ENCODE peak calls at places on chromosomes 16 and 17, in six cellular contexts. L is CD8-positive, alpha-beta T cell; X is MCF 10A; C is AG09319; W is NB4; R is GM12865. N is an unnamed sample.
A peak's percentile ranks its signal among the peaks of the same experiment; 100 is the strongest.

GRCh38 chr16:87368029-87368765 is 15.4 kb downstream of the FBXO31 start:
- DNase-seq in R (no peak), L (no peak), X (no peak), C (no peak), W (peak; percentile 52), N (no peak)

GRCh38 chr17:30600830-30601494 is 123.8 kb downstream of the GOSR1 start:
- DNase-seq in W (peak; percentile 52), L (no peak), R (peak; percentile 43), C (no peak), X (peak; percentile 45), N (peak; percentile 51)

GRCh38 chr16:60230666-60231065 is 1496.5 kb upstream of the GOT2 start:
- DNase-seq in C (no peak), L (no peak), R (no peak), W (no peak), X (no peak), N (no peak)

GRCh38 chr16:85172465-85173071 is 60.3 kb upstream of the CIBAR2 start:
- DNase-seq in X (peak; percentile 18), L (peak; percentile 10), W (peak; percentile 57), R (peak; percentile 24), C (no peak), N (peak; percentile 56)

GRCh38 chr16:56610017-56610608 is 1.7 kb downstream of the MT2A start:
- DNase-seq in C (no peak), X (peak; percentile 97), L (peak; percentile 84), W (peak; percentile 92), R (peak; percentile 62), N (no peak)

GRCh38 chr16:77758046-77758445 is 30.3 kb upstream of the VAT1L start:
- DNase-seq in L (no peak), C (no peak), X (no peak), W (no peak), R (no peak), N (no peak)

GRCh38 chr16:63925221-63925620 is 1196.6 kb downstream of the CDH11 start:
- DNase-seq in R (no peak), L (no peak), X (no peak), W (no peak), C (no peak), N (no peak)

GRCh38 chr17:60169921-60170817 is 20.4 kb downstream of the CA4 start:
- DNase-seq in L (no peak), C (peak; percentile 46), R (no peak), W (peak; percentile 81), X (peak; percentile 63), N (no peak)

GRCh38 chr16:3920206-3920605 is 39.7 kb upstream of the CREBBP start:
- DNase-seq in C (no peak), W (no peak), L (no peak), R (no peak), X (no peak), N (no peak)

GRCh38 chr17:83195330-83196087 is 116.1 kb downstream of the METRNL start:
- DNase-seq in X (peak; percentile 82), C (peak; percentile 52), L (no peak), R (no peak), W (peak; percentile 14), N (no peak)

GRCh38 chr16:23014592-23014991 is 134.7 kb downstream of the USP31 start:
- DNase-seq in W (peak; percentile 52), X (peak; percentile 6), L (no peak), R (no peak), C (no peak), N (no peak)

GRCh38 chr16:4273858-4274291 is 1.1 kb upstream of the TFAP4 start:
- DNase-seq in W (peak; percentile 79), C (no peak), R (peak; percentile 70), L (peak; percentile 46), X (peak; percentile 63), N (peak; percentile 66)

GRCh38 chr16:13507530-13507929 is 412.4 kb upstream of the ERCC4 start:
- DNase-seq in R (peak; percentile 1), L (no peak), W (peak; percentile 9), X (peak; percentile 29), C (no peak), N (no peak)

GRCh38 chr16:55189975-55190636 is 133.9 kb upstream of the IRX6 start:
- DNase-seq in L (no peak), C (no peak), W (no peak), X (no peak), R (no peak), N (no peak)

GRCh38 chr16:27428035-27428785 is 26.2 kb downstream of the IL21R start:
- DNase-seq in X (no peak), W (peak; percentile 40), C (no peak), R (peak; percentile 62), L (peak; percentile 17), N (no peak)

GRCh38 chr16:16167927-16168326 is 55.4 kb downstream of the ABCC6 start:
- DNase-seq in W (no peak), X (no peak), C (no peak), R (no peak), L (no peak), N (no peak)

GRCh38 chr16:75534560-75535205 is 1.2 kb downstream of the CHST5 start:
- DNase-seq in C (no peak), W (no peak), R (no peak), X (no peak), L (no peak), N (no peak)

DNA sequence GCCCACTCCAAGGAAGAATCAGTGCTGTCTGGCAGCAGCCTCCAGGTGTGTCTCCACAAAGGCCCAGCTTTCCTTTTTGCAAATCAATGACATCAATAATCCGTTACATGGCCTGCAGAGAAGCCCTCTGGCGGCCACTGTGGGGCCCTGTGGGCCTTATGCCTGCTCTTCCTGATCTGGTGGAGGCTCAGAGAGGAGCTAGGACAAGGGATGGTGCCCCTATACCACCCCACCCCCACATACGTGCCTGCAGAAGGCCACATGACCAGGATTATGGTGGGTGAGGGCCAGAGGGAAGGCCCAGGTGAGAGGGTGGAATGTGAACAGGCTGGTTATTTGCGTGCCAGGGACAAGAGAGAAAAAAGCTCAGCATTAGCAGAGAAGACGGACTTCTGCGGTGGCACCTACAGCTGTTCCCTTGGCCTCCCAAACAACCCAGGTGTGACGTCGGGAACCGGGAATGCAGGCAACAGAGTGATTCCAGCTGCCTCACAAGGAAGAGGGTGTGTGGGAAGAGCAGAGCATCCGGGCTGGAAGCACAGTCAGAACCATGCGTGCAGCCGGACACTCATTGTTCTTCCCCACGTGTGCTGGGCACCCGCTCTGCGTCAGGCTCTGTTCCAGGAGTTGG is 22.5 kb downstream of the EIF4A3 start:
- DNase-seq in W (no peak), X (peak; percentile 5), C (no peak), R (peak; percentile 24), L (no peak), N (peak; percentile 43)
- TF ChIP-seq CTCF in W (peak; percentile 23), X (peak; percentile 15), C (peak; percentile 24), R (peak; percentile 41), L (no peak), N (no peak)

GRCh38 chr17:16353702-16354174 is 469 bp upstream of the CENPV start:
- DNase-seq in X (no peak), C (no peak), W (no peak), L (no peak), R (no peak), N (no peak)
- TF ChIP-seq CTCF in X (peak; percentile 9), C (no peak), W (no peak), L (no peak), R (no peak), N (no peak)

GRCh38 chr17:73420897-73421296 is 109.1 kb upstream of the CDC42EP4 start:
- DNase-seq in W (peak; percentile 41), L (no peak), X (peak; percentile 84), R (peak; percentile 13), C (no peak), N (no peak)
- TF ChIP-seq CTCF in W (peak; percentile 24), L (no peak), X (no peak), R (peak; percentile 9), C (no peak), N (no peak)

GRCh38 chr17:75753514-75754377 is 11.2 kb downstream of the GALK1 start:
- DNase-seq in X (no peak), W (peak; percentile 80), C (no peak), L (peak; percentile 72), R (peak; percentile 85), N (peak; percentile 96)
- TF ChIP-seq CTCF in X (no peak), W (peak; percentile 51), C (peak; percentile 37), L (peak; percentile 64), R (peak; percentile 81), N (peak; percentile 85)

DNA sequence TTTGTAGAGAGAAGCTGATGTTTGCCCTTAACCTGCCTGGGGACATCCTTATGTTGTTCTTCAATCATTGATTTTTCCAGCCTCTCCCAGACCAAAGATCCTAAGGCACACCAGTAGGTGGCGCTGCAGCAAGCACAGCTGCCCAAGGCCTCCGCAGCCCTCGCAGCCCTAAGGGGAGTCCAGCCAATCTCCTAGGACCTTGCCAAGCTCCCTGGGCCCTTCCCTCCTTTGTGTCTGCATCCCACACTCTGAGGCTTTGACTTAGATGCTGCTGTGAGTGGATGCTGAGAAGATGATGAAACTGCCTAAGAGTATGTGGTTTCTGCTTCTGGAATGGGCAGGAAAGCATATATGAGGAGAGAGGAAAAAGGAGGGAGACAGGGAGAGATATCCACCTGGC is 47.1 kb downstream of the SPACA3 start:
- DNase-seq in W (peak; percentile 52), R (peak; percentile 14), C (peak; percentile 7), X (peak; percentile 65), L (no peak), N (no peak)
- TF ChIP-seq CTCF in W (peak; percentile 91), R (peak; percentile 55), C (peak; percentile 66), X (peak; percentile 70), L (no peak), N (peak; percentile 29)

DNA sequence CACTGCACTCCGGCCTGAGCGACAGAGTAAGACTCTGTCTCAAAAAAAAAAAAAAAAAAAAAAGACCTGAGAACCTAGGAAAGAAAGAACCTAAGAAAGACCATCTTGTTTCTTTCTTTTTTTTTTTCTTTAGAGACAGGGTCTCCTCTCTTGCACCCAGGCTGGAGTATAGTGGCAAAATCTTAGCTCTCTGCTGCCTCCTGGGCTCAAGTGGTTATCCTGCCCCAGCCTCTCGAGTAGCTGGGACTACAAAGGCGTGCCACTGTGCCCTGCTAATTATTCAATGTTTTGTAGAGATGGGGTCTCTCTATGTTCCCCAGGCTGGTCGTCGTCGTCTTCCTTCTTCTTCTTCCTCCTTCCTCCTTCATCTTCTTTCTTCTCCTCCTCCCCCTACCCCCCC is 7.8 kb upstream of the BIRC5 start:
- DNase-seq in C (no peak), W (no peak), L (no peak), R (no peak), X (no peak), N (no peak)
- TF ChIP-seq CTCF in C (no peak), W (no peak), L (no peak), R (peak; percentile 1), X (no peak), N (no peak)

DNA sequence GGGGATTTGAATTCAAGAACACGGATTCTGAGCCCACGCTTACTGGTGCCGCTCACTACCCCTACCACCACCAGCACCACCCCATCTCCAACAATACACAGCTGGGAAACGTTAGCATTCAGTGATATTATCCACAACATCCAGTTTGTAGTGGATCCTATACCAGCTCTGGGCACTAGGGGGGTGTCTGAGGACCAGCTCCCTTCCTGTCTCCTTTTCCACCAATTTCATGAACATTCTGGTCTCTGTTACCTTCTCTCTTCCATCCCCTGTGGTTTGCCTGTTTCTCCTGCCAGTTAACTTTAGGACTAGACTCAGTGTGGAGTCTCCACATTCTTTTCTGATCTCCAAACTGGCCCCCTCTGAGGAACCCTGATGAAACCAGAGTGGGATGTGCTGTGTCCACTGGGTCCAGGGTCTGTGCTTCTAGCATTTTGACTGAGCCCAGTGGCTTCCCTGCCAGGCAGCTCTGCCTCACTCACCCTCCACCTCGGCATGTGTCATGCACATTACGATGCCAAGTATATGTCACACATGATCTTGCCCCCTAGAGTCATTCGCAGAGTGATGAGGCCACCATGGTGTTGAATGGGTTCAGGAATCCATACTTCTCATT is 187.0 kb upstream of the CDH13 start:
- DNase-seq in L (no peak), C (no peak), X (peak; percentile 33), R (no peak), W (peak; percentile 12), N (peak; percentile 33)
- TF ChIP-seq CTCF in L (no peak), C (peak; percentile 38), X (peak; percentile 30), R (peak; percentile 58), W (peak; percentile 65), N (peak; percentile 16)

N was measured in GM20000.